ENCODE peak calls at places on chromosomes 5 and 9, in seven cellular contexts. V is lower leg skin, L is PC-3, G is GM13976, S is mucosa of descending colon, N is IMR-90, J is WERI-Rb-1. K is an unnamed sample.

GRCh38 chr5:149907828-149908227 is 36.8 kb downstream of the PDE6A start:
- DNase-seq in V (no peak), L (no peak), G (no peak), S (no peak), N (no peak), J (no peak), K (no peak)

GRCh38 chr5:38845555-38846378 is at the start of gene OSMR:
- DNase-seq in V (peak), L (peak), G (peak), S (peak), N (peak), J (no peak), K (peak)

GRCh38 chr5:143041972-143042770 is 272.0 kb downstream of the ARHGAP26 start:
- DNase-seq in V (no peak), L (peak), G (no peak), S (no peak), N (peak), J (no peak), K (no peak)

GRCh38 chr5:51889703-51890102 is 506.5 kb downstream of the ISL1 start:
- DNase-seq in V (no peak), L (no peak), G (no peak), S (no peak), N (no peak), J (no peak), K (no peak)

GRCh38 chr9:95003694-95004451 is 277.4 kb downstream of the AOPEP start:
- DNase-seq in V (no peak), L (peak), G (peak), S (peak), N (peak), J (peak), K (no peak)

GRCh38 chr5:83991566-83992224 is 271.0 kb upstream of the HAPLN1 start:
- DNase-seq in V (no peak), L (no peak), G (no peak), S (no peak), N (peak), J (no peak), K (no peak)

GRCh38 chr5:87899109-87900100 is 369.2 kb downstream of the TMEM161B start:
- DNase-seq in V (peak), L (peak), G (no peak), S (no peak), N (no peak), J (no peak), K (no peak)

GRCh38 chr9:5493597-5494511 is 16.5 kb upstream of the PDCD1LG2 start:
- DNase-seq in V (peak), L (peak), G (peak), S (no peak), N (peak), J (no peak), K (peak)

GRCh38 chr9:132037470-132037869 is 42.2 kb downstream of the MED27 start:
- DNase-seq in V (no peak), L (no peak), G (no peak), S (no peak), N (no peak), J (no peak), K (no peak)

GRCh38 chr5:142000709-142001484 is 11.9 kb downstream of the GNPDA1 start:
- DNase-seq in V (no peak), L (peak), G (no peak), S (no peak), N (no peak), J (peak), K (no peak)
- TF ChIP-seq CTCF in V (no peak), L (peak), G (no peak), S (no peak), N (peak), J (peak), K (no peak)

GRCh38 chr5:53318303-53318702 is 162.1 kb upstream of the FST start:
- DNase-seq in V (no peak), L (peak), G (no peak), S (no peak), N (no peak), J (no peak), K (no peak)
- TF ChIP-seq CTCF in V (no peak), L (peak), G (no peak), S (no peak), N (no peak), J (no peak), K (no peak)

GRCh38 chr5:181151146-181151545 is 3.8 kb downstream of the OR2V2 start:
- DNase-seq in V (no peak), L (peak), G (no peak), S (no peak), N (no peak), J (no peak), K (no peak)
- TF ChIP-seq CTCF in V (no peak), L (peak), G (no peak), S (no peak), N (no peak), J (peak), K (no peak)

GRCh38 chr9:98573749-98574278 is 134.9 kb downstream of the GABBR2 start:
- DNase-seq in V (no peak), L (no peak), G (no peak), S (no peak), N (no peak), J (no peak), K (no peak)
- TF ChIP-seq CTCF in V (no peak), L (no peak), G (no peak), S (no peak), N (peak), J (no peak), K (no peak)

GRCh38 chr5:140076142-140076541 is 33.0 kb upstream of the NRG2 start:
- DNase-seq in V (no peak), L (no peak), G (no peak), S (no peak), N (no peak), J (no peak), K (no peak)

GRCh38 chr5:140075371-140075770 is 32.3 kb upstream of the NRG2 start:
- DNase-seq in V (no peak), L (peak), G (peak), S (no peak), N (peak), J (no peak), K (no peak)

GRCh38 chr5:140072812-140073211 is 29.7 kb upstream of the NRG2 start:
- DNase-seq in V (no peak), L (no peak), G (no peak), S (no peak), N (no peak), J (no peak), K (no peak)

GRCh38 chr5:140076788-140077187 is 33.7 kb upstream of the NRG2 start:
- DNase-seq in V (no peak), L (no peak), G (no peak), S (no peak), N (no peak), J (no peak), K (no peak)

DNA sequence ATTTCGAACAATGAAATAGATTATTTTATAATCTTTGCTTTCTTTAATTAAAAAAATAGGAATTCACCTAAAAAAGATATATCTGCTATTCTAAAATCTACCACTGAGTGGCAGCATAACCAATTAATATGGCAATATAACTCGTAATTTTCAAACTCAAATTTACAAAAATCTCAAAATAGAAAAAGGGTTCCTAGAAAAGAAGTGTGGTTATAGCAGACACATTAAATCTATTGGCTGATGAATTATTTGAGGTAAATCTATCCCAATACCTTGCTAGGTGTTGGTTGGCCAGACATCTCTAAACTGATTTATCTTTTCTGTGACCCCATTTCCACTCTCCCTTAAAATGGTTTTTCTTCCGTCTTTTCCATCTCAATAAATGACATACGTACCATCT is 30.2 kb upstream of the NRG2 start:
- DNase-seq in V (no peak), L (peak), G (peak), S (no peak), N (peak), J (no peak), K (peak)
- TF ChIP-seq CTCF in V (no peak), L (peak), G (peak), S (peak), N (peak), J (no peak), K (peak)

GRCh38 chr9:75979362-75979761 is 88.9 kb downstream of the PCSK5 start:
- DNase-seq in V (no peak), L (no peak), G (peak), S (no peak), N (peak), J (peak), K (no peak)
- TF ChIP-seq CTCF in V (no peak), L (no peak), G (no peak), S (no peak), N (peak), J (peak), K (no peak)

GRCh38 chr9:130938652-130939404 is at the start of gene FIBCD1:
- DNase-seq in V (no peak), L (peak), G (peak), S (peak), N (peak), J (peak), K (peak)
- TF ChIP-seq CTCF in V (no peak), L (peak), G (no peak), S (no peak), N (peak), J (peak), K (peak)

GRCh38 chr9:137648396-137648795 is 29.6 kb downstream of the EHMT1 start:
- DNase-seq in V (no peak), L (no peak), G (no peak), S (no peak), N (no peak), J (no peak), K (no peak)
- TF ChIP-seq CTCF in V (no peak), L (no peak), G (no peak), S (no peak), N (no peak), J (no peak), K (no peak)